ENCODE peak calls at places on chromosomes 2 and 18, in ten cellular contexts. One of them, this sample, is unnamed.
A peak's percentile ranks its signal among the peaks of the same experiment; 100 is the strongest.

GRCh38 chr18:46596119-46596518 is 60.9 kb downstream of the LOXHD1 start:
- DNase-seq in PC-9: no peak
- DNase-seq in psoas muscle: no peak
- DNase-seq in iPS DF 6.9: no peak
- DNase-seq in GM23248: no peak
- DNase-seq in mucosa of descending colon: no peak
- DNase-seq in CD8-positive, alpha-beta memory T cell: no peak
- DNase-seq in body of pancreas: no peak
- DNase-seq in aorta: no peak
- DNase-seq in IMR-90: peak; percentile 3
- DNase-seq in this sample: no peak

GRCh38 chr2:217494572-217494971 is 508.2 kb downstream of the TNS1 start:
- DNase-seq in PC-9: no peak
- DNase-seq in psoas muscle: no peak
- DNase-seq in iPS DF 6.9: no peak
- DNase-seq in GM23248: no peak
- DNase-seq in mucosa of descending colon: no peak
- DNase-seq in CD8-positive, alpha-beta memory T cell: no peak
- DNase-seq in body of pancreas: no peak
- DNase-seq in aorta: no peak
- DNase-seq in IMR-90: no peak
- DNase-seq in this sample: no peak

GRCh38 chr2:233265899-233266431 is 14.5 kb downstream of the ATG16L1 start:
- DNase-seq in PC-9: no peak
- DNase-seq in psoas muscle: no peak
- DNase-seq in iPS DF 6.9: no peak
- DNase-seq in GM23248: no peak
- DNase-seq in mucosa of descending colon: no peak
- DNase-seq in CD8-positive, alpha-beta memory T cell: no peak
- DNase-seq in body of pancreas: no peak
- DNase-seq in aorta: no peak
- DNase-seq in IMR-90: no peak
- DNase-seq in this sample: no peak

GRCh38 chr2:201172279-201172678 is 10.7 kb upstream of the CASP10 start:
- DNase-seq in PC-9: no peak
- DNase-seq in psoas muscle: no peak
- DNase-seq in iPS DF 6.9: no peak
- DNase-seq in GM23248: no peak
- DNase-seq in mucosa of descending colon: no peak
- DNase-seq in CD8-positive, alpha-beta memory T cell: no peak
- DNase-seq in body of pancreas: no peak
- DNase-seq in aorta: no peak
- DNase-seq in IMR-90: no peak
- DNase-seq in this sample: no peak

GRCh38 chr2:158715352-158715751 is 79.8 kb upstream of the DAPL1 start:
- DNase-seq in PC-9: no peak
- DNase-seq in psoas muscle: no peak
- DNase-seq in iPS DF 6.9: no peak
- DNase-seq in GM23248: no peak
- DNase-seq in mucosa of descending colon: no peak
- DNase-seq in CD8-positive, alpha-beta memory T cell: no peak
- DNase-seq in body of pancreas: no peak
- DNase-seq in aorta: no peak
- DNase-seq in IMR-90: no peak
- DNase-seq in this sample: no peak

GRCh38 chr2:583666-584065 is 93.5 kb downstream of the TMEM18 start:
- DNase-seq in PC-9: no peak
- DNase-seq in psoas muscle: no peak
- DNase-seq in iPS DF 6.9: peak; percentile 13
- DNase-seq in GM23248: no peak
- DNase-seq in mucosa of descending colon: no peak
- DNase-seq in CD8-positive, alpha-beta memory T cell: no peak
- DNase-seq in body of pancreas: no peak
- DNase-seq in aorta: no peak
- DNase-seq in IMR-90: no peak
- DNase-seq in this sample: no peak

GRCh38 chr2:705971-706511 is 28.8 kb upstream of the TMEM18 start:
- DNase-seq in PC-9: no peak
- DNase-seq in psoas muscle: no peak
- DNase-seq in iPS DF 6.9: no peak
- DNase-seq in GM23248: no peak
- DNase-seq in mucosa of descending colon: no peak
- DNase-seq in CD8-positive, alpha-beta memory T cell: no peak
- DNase-seq in body of pancreas: no peak
- DNase-seq in aorta: no peak
- DNase-seq in IMR-90: no peak
- DNase-seq in this sample: no peak

GRCh38 chr18:79540914-79541301 is 138.7 kb upstream of the CTDP1 start:
- DNase-seq in PC-9: no peak
- DNase-seq in psoas muscle: no peak
- DNase-seq in iPS DF 6.9: no peak
- DNase-seq in GM23248: no peak
- DNase-seq in mucosa of descending colon: peak; percentile 44
- DNase-seq in CD8-positive, alpha-beta memory T cell: no peak
- DNase-seq in body of pancreas: no peak
- DNase-seq in aorta: no peak
- DNase-seq in IMR-90: no peak
- DNase-seq in this sample: peak; percentile 56

GRCh38 chr2:69196327-69197117 is 183.5 kb downstream of the ANTXR1 start:
- DNase-seq in PC-9: no peak
- DNase-seq in psoas muscle: no peak
- DNase-seq in iPS DF 6.9: no peak
- DNase-seq in GM23248: peak; percentile 97
- DNase-seq in mucosa of descending colon: no peak
- DNase-seq in CD8-positive, alpha-beta memory T cell: no peak
- DNase-seq in body of pancreas: peak; percentile 24
- DNase-seq in aorta: no peak
- DNase-seq in IMR-90: peak; percentile 98
- DNase-seq in this sample: no peak

GRCh38 chr2:25132296-25132630 is 36.1 kb downstream of the POMC start:
- DNase-seq in PC-9: no peak
- DNase-seq in psoas muscle: no peak
- DNase-seq in iPS DF 6.9: no peak
- DNase-seq in GM23248: no peak
- DNase-seq in mucosa of descending colon: no peak
- DNase-seq in CD8-positive, alpha-beta memory T cell: no peak
- DNase-seq in body of pancreas: no peak
- DNase-seq in aorta: no peak
- DNase-seq in IMR-90: no peak
- DNase-seq in this sample: no peak

GRCh38 chr2:174609261-174609660 is 11.7 kb upstream of the WIPF1 start:
- DNase-seq in PC-9: no peak
- DNase-seq in psoas muscle: no peak
- DNase-seq in iPS DF 6.9: no peak
- DNase-seq in GM23248: no peak
- DNase-seq in mucosa of descending colon: no peak
- DNase-seq in CD8-positive, alpha-beta memory T cell: no peak
- DNase-seq in body of pancreas: no peak
- DNase-seq in aorta: no peak
- DNase-seq in IMR-90: no peak
- DNase-seq in this sample: no peak

GRCh38 chr2:174608866-174609214 is 11.2 kb upstream of the WIPF1 start:
- DNase-seq in PC-9: no peak
- DNase-seq in psoas muscle: no peak
- DNase-seq in iPS DF 6.9: no peak
- DNase-seq in GM23248: no peak
- DNase-seq in mucosa of descending colon: no peak
- DNase-seq in CD8-positive, alpha-beta memory T cell: no peak
- DNase-seq in body of pancreas: no peak
- DNase-seq in aorta: no peak
- DNase-seq in IMR-90: no peak
- DNase-seq in this sample: no peak

GRCh38 chr2:174607584-174607983 is 10.0 kb upstream of the WIPF1 start:
- DNase-seq in PC-9: no peak
- DNase-seq in psoas muscle: no peak
- DNase-seq in iPS DF 6.9: no peak
- DNase-seq in GM23248: no peak
- DNase-seq in mucosa of descending colon: no peak
- DNase-seq in CD8-positive, alpha-beta memory T cell: no peak
- DNase-seq in body of pancreas: no peak
- DNase-seq in aorta: no peak
- DNase-seq in IMR-90: no peak
- DNase-seq in this sample: no peak

GRCh38 chr2:174606336-174606735 is 8.7 kb upstream of the WIPF1 start:
- DNase-seq in PC-9: no peak
- DNase-seq in psoas muscle: peak; percentile 36
- DNase-seq in iPS DF 6.9: no peak
- DNase-seq in GM23248: peak; percentile 95
- DNase-seq in mucosa of descending colon: no peak
- DNase-seq in CD8-positive, alpha-beta memory T cell: no peak
- DNase-seq in body of pancreas: no peak
- DNase-seq in aorta: no peak
- DNase-seq in IMR-90: peak; percentile 93
- DNase-seq in this sample: no peak

DNA sequence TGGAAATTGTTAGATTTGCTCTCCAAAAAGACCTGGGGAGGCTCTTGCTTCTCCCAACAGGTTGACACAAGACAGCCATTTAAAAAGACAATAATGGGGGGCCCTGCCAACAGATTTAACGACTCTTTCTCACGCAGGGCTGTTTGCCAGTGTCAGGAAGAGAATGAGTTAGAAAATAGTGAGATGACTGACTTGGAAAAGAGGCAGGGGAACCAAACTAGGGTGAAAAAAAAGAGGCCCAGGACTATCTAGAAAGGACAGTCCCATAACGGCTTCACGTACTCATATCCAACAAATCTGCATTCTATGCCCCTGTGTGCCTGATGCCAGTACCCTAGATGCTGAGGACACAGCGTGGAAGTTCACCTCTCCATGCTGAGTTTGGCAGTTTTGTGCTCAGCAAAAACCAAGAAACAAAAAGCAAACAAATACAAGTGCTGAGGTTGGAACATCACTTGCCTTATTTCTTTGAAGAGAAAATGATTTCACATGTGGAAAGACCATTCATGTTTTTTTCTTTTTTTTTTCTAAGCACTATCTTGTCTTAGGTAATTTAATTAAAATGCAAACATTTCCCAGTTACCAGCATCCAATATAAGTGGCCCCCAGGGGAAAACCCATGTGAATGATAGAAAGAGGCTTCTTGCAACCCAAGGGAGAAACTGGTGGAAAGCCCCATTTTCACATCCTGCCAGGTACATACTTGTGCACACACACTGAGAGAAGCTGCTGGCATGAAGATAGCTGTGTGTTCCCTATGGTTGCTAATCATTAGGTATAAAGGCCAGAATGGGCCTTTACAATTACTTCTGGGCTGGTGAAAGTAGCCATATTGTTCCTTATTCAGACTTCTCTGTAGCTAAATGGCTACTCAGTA is 10.6 kb upstream of the WIPF1 start:
- DNase-seq in PC-9: no peak
- DNase-seq in psoas muscle: no peak
- DNase-seq in iPS DF 6.9: no peak
- DNase-seq in GM23248: peak; percentile 30
- DNase-seq in mucosa of descending colon: no peak
- DNase-seq in CD8-positive, alpha-beta memory T cell: no peak
- DNase-seq in body of pancreas: no peak
- DNase-seq in aorta: no peak
- DNase-seq in IMR-90: no peak
- DNase-seq in this sample: no peak
- H3K4me3 ChIP-seq in PC-9: no peak overlapping the region
- H3K4me3 ChIP-seq in psoas muscle: no peak overlapping the region
- H3K4me3 ChIP-seq in iPS DF 6.9: no peak overlapping the region
- H3K4me3 ChIP-seq in GM23248: no peak overlapping the region
- H3K4me3 ChIP-seq in mucosa of descending colon: no peak overlapping the region
- H3K4me3 ChIP-seq in CD8-positive, alpha-beta memory T cell: no peak overlapping the region
- H3K4me3 ChIP-seq in body of pancreas: no peak overlapping the region
- H3K4me3 ChIP-seq in aorta: no peak overlapping the region
- H3K4me3 ChIP-seq in IMR-90: no peak overlapping the region
- H3K4me3 ChIP-seq in this sample: no peak overlapping the region

GRCh38 chr2:2701176-2701781 is 370.2 kb upstream of the MYT1L start:
- DNase-seq in PC-9: no peak
- DNase-seq in psoas muscle: no peak
- DNase-seq in iPS DF 6.9: no peak
- DNase-seq in GM23248: no peak
- DNase-seq in mucosa of descending colon: no peak
- DNase-seq in CD8-positive, alpha-beta memory T cell: no peak
- DNase-seq in body of pancreas: no peak
- DNase-seq in aorta: no peak
- DNase-seq in IMR-90: no peak
- DNase-seq in this sample: no peak
- H3K9me3 ChIP-seq in PC-9: no peaks in the 10 kb centered on the region
- H3K9me3 ChIP-seq in psoas muscle: no peaks in the 10 kb centered on the region
- H3K9me3 ChIP-seq in iPS DF 6.9: no peaks in the 10 kb centered on the region
- H3K9me3 ChIP-seq in GM23248: no peaks in the 10 kb centered on the region
- H3K9me3 ChIP-seq in mucosa of descending colon: no peaks in the 10 kb centered on the region
- H3K9me3 ChIP-seq in CD8-positive, alpha-beta memory T cell: no peaks in the 10 kb centered on the region
- H3K9me3 ChIP-seq in body of pancreas: no peaks in the 10 kb centered on the region
- H3K9me3 ChIP-seq in aorta: no peaks in the 10 kb centered on the region
- H3K9me3 ChIP-seq in IMR-90: peaks cover 48% of the 10 kb centered on the region
- H3K9me3 ChIP-seq in this sample: no peaks in the 10 kb centered on the region

DNA sequence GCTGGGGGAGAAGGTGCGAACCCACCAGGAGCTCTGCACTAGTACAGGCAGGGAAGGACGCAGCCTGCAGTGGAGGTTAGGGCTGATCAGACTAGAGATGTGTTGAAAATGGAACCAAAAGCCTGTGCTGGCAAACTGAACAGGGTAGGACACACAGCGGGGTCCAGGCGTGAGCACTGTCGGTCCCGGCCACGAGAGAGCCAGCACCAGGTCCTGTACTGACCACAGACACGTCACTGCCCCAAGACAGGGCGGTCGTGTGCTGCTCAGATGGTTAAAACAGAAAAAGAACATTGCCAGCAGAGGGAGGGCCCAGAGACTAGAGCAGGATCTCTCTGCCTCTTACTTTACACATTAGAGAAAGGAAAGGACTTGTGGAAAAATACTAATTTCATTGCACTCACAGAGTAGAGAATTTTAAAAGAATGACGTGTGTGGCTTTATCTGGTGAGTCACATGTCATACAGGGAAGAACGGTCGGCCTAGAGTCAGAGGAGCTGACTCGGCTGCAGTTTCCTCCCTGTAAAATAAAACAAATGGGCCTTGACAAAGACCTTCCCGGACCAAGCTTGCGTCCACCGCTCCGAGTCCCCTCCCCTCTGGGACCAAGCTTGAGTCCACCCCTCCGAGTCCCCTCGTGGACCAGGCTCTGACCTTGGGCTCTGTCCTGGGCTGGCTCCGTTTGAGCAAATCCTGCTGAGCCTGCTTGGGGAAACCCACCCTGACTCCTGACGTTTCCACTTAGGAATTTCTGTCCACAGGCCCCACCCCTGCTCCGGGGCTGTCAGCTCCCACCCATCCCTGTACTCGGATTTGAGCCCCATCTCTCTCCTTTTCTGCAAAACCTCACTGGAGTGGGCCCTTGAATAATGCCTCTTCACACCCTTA is 16.7 kb upstream of the ADI1 start:
- DNase-seq in PC-9: peak; percentile 93
- DNase-seq in psoas muscle: peak; percentile 70
- DNase-seq in iPS DF 6.9: no peak
- DNase-seq in GM23248: peak; percentile 95
- DNase-seq in mucosa of descending colon: peak; percentile 67
- DNase-seq in CD8-positive, alpha-beta memory T cell: no peak
- DNase-seq in body of pancreas: peak; percentile 51
- DNase-seq in aorta: peak; percentile 88
- DNase-seq in IMR-90: peak; percentile 94
- DNase-seq in this sample: peak; percentile 31
- H3K4me3 ChIP-seq in PC-9: peak overlapping the region; percentile 54
- H3K4me3 ChIP-seq in psoas muscle: peak overlapping the region; percentile 59
- H3K4me3 ChIP-seq in iPS DF 6.9: no peak overlapping the region
- H3K4me3 ChIP-seq in GM23248: peak overlapping the region; percentile 69
- H3K4me3 ChIP-seq in mucosa of descending colon: no peak overlapping the region
- H3K4me3 ChIP-seq in CD8-positive, alpha-beta memory T cell: no peak overlapping the region
- H3K4me3 ChIP-seq in body of pancreas: no peak overlapping the region
- H3K4me3 ChIP-seq in aorta: peak overlapping the region; percentile 35
- H3K4me3 ChIP-seq in IMR-90: peak overlapping the region; percentile 43
- H3K4me3 ChIP-seq in this sample: peak overlapping the region; percentile 44

GRCh38 chr2:37550197-37550596 is 121.2 kb downstream of the CDC42EP3 start:
- DNase-seq in PC-9: no peak
- DNase-seq in psoas muscle: no peak
- DNase-seq in iPS DF 6.9: no peak
- DNase-seq in GM23248: no peak
- DNase-seq in mucosa of descending colon: no peak
- DNase-seq in CD8-positive, alpha-beta memory T cell: no peak
- DNase-seq in body of pancreas: no peak
- DNase-seq in aorta: no peak
- DNase-seq in IMR-90: no peak
- DNase-seq in this sample: no peak
- H3K9me3 ChIP-seq in PC-9: no peaks in the 10 kb centered on the region
- H3K9me3 ChIP-seq in psoas muscle: no peaks in the 10 kb centered on the region
- H3K9me3 ChIP-seq in iPS DF 6.9: no peaks in the 10 kb centered on the region
- H3K9me3 ChIP-seq in GM23248: no peaks in the 10 kb centered on the region
- H3K9me3 ChIP-seq in mucosa of descending colon: no peaks in the 10 kb centered on the region
- H3K9me3 ChIP-seq in CD8-positive, alpha-beta memory T cell: no peaks in the 10 kb centered on the region
- H3K9me3 ChIP-seq in body of pancreas: no peaks in the 10 kb centered on the region
- H3K9me3 ChIP-seq in aorta: no peaks in the 10 kb centered on the region
- H3K9me3 ChIP-seq in IMR-90: no peaks in the 10 kb centered on the region
- H3K9me3 ChIP-seq in this sample: no peaks in the 10 kb centered on the region